ENCODE peak calls at places on chromosomes 2 and 18, in seven cellular contexts. R is cardiac muscle cell, V is fibroblast of pulmonary artery, Z is EL, T is dermis blood vessel endothelial cell, Y is NCI-H1694 treated with DMSO at 0.1 percent for 48 hours, M is WTC11. L is an unnamed sample.

GRCh38 chr18:46615720-46616119 is 41.3 kb downstream of the LOXHD1 start:
- DNase-seq in R (no peak), Z (no peak), T (no peak), V (no peak), M (no peak), Y (no peak), L (no peak)

GRCh38 chr2:15766303-15766861 is 174.0 kb upstream of the MYCN start:
- DNase-seq in Y (no peak), M (no peak), Z (no peak), T (no peak), R (no peak), V (no peak), L (no peak)

GRCh38 chr18:77063256-77063655 is 69.3 kb downstream of the MBP start:
- DNase-seq in M (no peak), Z (peak; percentile 31), V (peak; percentile 63), R (no peak), Y (no peak), T (no peak), L (no peak)

GRCh38 chr2:164710252-164710633 is 89.0 kb upstream of the GRB14 start:
- DNase-seq in T (no peak), V (peak; percentile 58), R (no peak), Y (no peak), Z (peak; percentile 59), M (no peak), L (no peak)

GRCh38 chr18:79890638-79891037 is 60.8 kb downstream of the SLC66A2 start:
- DNase-seq in Y (no peak), T (no peak), V (no peak), Z (no peak), R (no peak), M (no peak), L (no peak)

GRCh38 chr2:174337337-174338154 is 2.8 kb downstream of the SP9 start:
- DNase-seq in V (no peak), Z (peak; percentile 43), T (no peak), R (peak; percentile 70), M (peak; percentile 54), Y (peak; percentile 47), L (no peak)

GRCh38 chr2:44392338-44392943 is 30.7 kb downstream of the CAMKMT start:
- DNase-seq in V (peak; percentile 56), M (peak; percentile 41), Y (peak; percentile 32), R (peak; percentile 66), T (peak; percentile 63), Z (peak; percentile 41), L (no peak)

GRCh38 chr2:204401114-204401513 is 144.2 kb upstream of the PARD3B start:
- DNase-seq in T (no peak), Y (no peak), V (peak; percentile 1), R (no peak), M (no peak), Z (no peak), L (no peak)

GRCh38 chr2:233424028-233424951 is 70.0 kb downstream of the DGKD start:
- DNase-seq in V (peak; percentile 26), M (no peak), R (no peak), Z (no peak), Y (no peak), T (peak; percentile 53), L (peak; percentile 58)

GRCh38 chr2:44639399-44639798 is 277.7 kb downstream of the CAMKMT start:
- DNase-seq in T (no peak), Y (no peak), R (no peak), V (no peak), Z (no peak), M (no peak), L (no peak)

GRCh38 chr2:18749912-18750526 is 160.7 kb upstream of the NT5C1B start:
- DNase-seq in Y (peak; percentile 72), R (peak; percentile 68), V (peak; percentile 80), T (peak; percentile 71), Z (peak; percentile 59), M (peak; percentile 45), L (no peak)

GRCh38 chr2:33000986-33001385 is 54.2 kb downstream of the LTBP1 start:
- DNase-seq in M (no peak), T (no peak), R (no peak), Y (no peak), V (peak; percentile 17), Z (peak; percentile 66), L (no peak)

GRCh38 chr2:11679491-11680130 is 9.6 kb upstream of the NTSR2 start:
- DNase-seq in T (no peak), Z (no peak), M (no peak), V (no peak), R (no peak), Y (no peak), L (no peak)

GRCh38 chr18:5057348-5058012 is 139.6 kb downstream of the AKAIN1 start:
- DNase-seq in Z (peak; percentile 16), M (peak; percentile 79), V (peak; percentile 59), R (peak; percentile 87), Y (peak; percentile 50), T (peak; percentile 72), L (no peak)

GRCh38 chr2:66508358-66509071 is 73.6 kb downstream of the MEIS1 start:
- DNase-seq in T (no peak), Z (peak; percentile 53), Y (no peak), R (no peak), V (no peak), M (no peak), L (no peak)

GRCh38 chr2:70923378-70924015 is 12.2 kb upstream of the ATP6V1B1 start:
- DNase-seq in R (no peak), T (peak; percentile 46), V (no peak), Y (no peak), M (peak; percentile 69), Z (no peak), L (peak; percentile 43)

GRCh38 chr2:98761267-98761781 is 30.4 kb upstream of the MGAT4A start:
- DNase-seq in V (peak; percentile 11), M (no peak), R (no peak), Z (no peak), T (peak; percentile 43), Y (no peak), L (no peak)

GRCh38 chr2:96089356-96090180 is 26.8 kb downstream of the ADRA2B start:
- DNase-seq in T (no peak), Y (no peak), V (no peak), M (no peak), Z (no peak), R (peak; percentile 62), L (peak; percentile 82)

GRCh38 chr18:47417807-47418206 is 166.3 kb upstream of the SKOR2 start:
- DNase-seq in V (no peak), Y (no peak), M (no peak), T (no peak), R (no peak), Z (no peak), L (no peak)

GRCh38 chr18:72840109-72840508 is 27.7 kb downstream of the NETO1 start:
- DNase-seq in Z (no peak), M (no peak), T (no peak), Y (no peak), V (no peak), R (no peak), L (no peak)